ENCODE peak calls at places on chromosomes 16 and 17, in eight cellular contexts. B is activated T-helper 1 cell treated with anti-CD3 and anti-CD28 coated beads, Interleukin-12 subunit alpha, Interleukin-12 subunit beta, Interleukin-2, Interleukin-4 antibody, amounts not matched to agents 30 ng/mL and 10 ng/mL and 1 ng/mL, durations not matched to agents 14 hours and 24 hours and 36 hours; E is posterior cingulate gyrus; S is NCI-H2029; G is dorsolateral prefrontal cortex; K is mesothelial cell of epicardium; F is testis; A is cardiac septum. I is an unnamed sample.

GRCh38 chr17:75313941-75314550 is 24.8 kb upstream of the SLC25A19 start:
- DNase-seq in S (no peak), B (no peak), K (no peak), A (no peak), G (no peak), E (no peak), F (no peak), I (no peak)

GRCh38 chr16:87327798-87328495 is 10.8 kb upstream of the C16orf95 start:
- DNase-seq in B (no peak), S (no peak), K (no peak), E (no peak), F (no peak), A (no peak), G (no peak), I (no peak)

GRCh38 chr17:51640108-51640622 is 379.8 kb downstream of the UTP18 start:
- DNase-seq in E (no peak), B (no peak), S (no peak), G (no peak), K (no peak), F (peak; percentile 23), A (no peak), I (peak; percentile 93)

GRCh38 chr16:85449885-85450245 is 163.3 kb upstream of the GSE1 start:
- DNase-seq in B (no peak), S (no peak), F (no peak), K (no peak), E (no peak), A (no peak), G (no peak), I (no peak)

GRCh38 chr17:2598166-2598565 is 4.7 kb downstream of the PAFAH1B1 start:
- DNase-seq in F (no peak), E (no peak), B (no peak), G (no peak), S (no peak), A (no peak), K (no peak), I (peak; percentile 37)

GRCh38 chr16:30951785-30952184 is 2.9 kb downstream of the ORAI3 start:
- DNase-seq in B (no peak), K (no peak), S (no peak), E (no peak), F (peak; percentile 84), G (no peak), A (no peak), I (no peak)

GRCh38 chr17:19867654-19868395 is at the start of gene ULK2:
- DNase-seq in S (no peak), A (no peak), G (no peak), E (peak; percentile 76), F (peak; percentile 73), K (peak; percentile 74), B (peak; percentile 35), I (peak; percentile 61)

GRCh38 chr16:81429045-81429521 is 15.5 kb upstream of the CMIP start:
- DNase-seq in F (no peak), B (no peak), E (no peak), A (no peak), S (no peak), K (no peak), G (no peak), I (peak; percentile 60)

GRCh38 chr17:76968707-76969597 is 100.7 kb downstream of the MGAT5B start:
- DNase-seq in B (peak; percentile 54), A (no peak), F (peak; percentile 56), E (no peak), K (peak; percentile 71), S (peak; percentile 15), G (no peak), I (peak; percentile 17)

GRCh38 chr17:20156196-20157077 is 147.3 kb downstream of the SPECC1 start:
- DNase-seq in G (no peak), B (peak; percentile 8), S (no peak), K (peak; percentile 63), A (no peak), E (peak; percentile 56), F (peak; percentile 46), I (peak; percentile 84)

GRCh38 chr17:8057691-8058114 is 18.8 kb downstream of the ALOX15B start:
- DNase-seq in S (peak; percentile 15), E (peak; percentile 31), G (peak; percentile 48), A (peak; percentile 64), F (peak; percentile 69), B (peak; percentile 26), K (no peak), I (peak; percentile 94)

GRCh38 chr17:35740216-35740615 is 8.8 kb downstream of the RASL10B start:
- DNase-seq in K (no peak), E (no peak), B (no peak), S (no peak), A (no peak), G (no peak), F (no peak), I (no peak)

GRCh38 chr17:17603178-17603894 is 11.8 kb upstream of the PEMT start:
- DNase-seq in G (no peak), B (no peak), K (no peak), S (peak; percentile 57), F (no peak), A (no peak), E (no peak), I (no peak)

GRCh38 chr16:1997591-1998359 is 8.0 kb downstream of the SYNGR3 start:
- DNase-seq in K (no peak), E (no peak), A (no peak), B (no peak), F (no peak), G (no peak), S (no peak), I (no peak)

GRCh38 chr16:30786936-30787612 is at the start of gene ZNF629:
- DNase-seq in B (no peak), A (peak; percentile 82), G (peak; percentile 66), K (peak; percentile 69), F (peak; percentile 85), S (no peak), E (peak; percentile 77), I (peak; percentile 39)

GRCh38 chr17:78716814-78717393 is 65.2 kb downstream of the CYTH1 start:
- DNase-seq in E (peak; percentile 92), S (peak; percentile 59), A (no peak), B (no peak), K (no peak), G (peak; percentile 97), F (peak; percentile 86), I (peak; percentile 59)

GRCh38 chr16:19008770-19009169 is 25.0 kb downstream of the TMC7 start:
- DNase-seq in G (no peak), F (no peak), B (no peak), K (no peak), A (no peak), S (no peak), E (no peak), I (no peak)

GRCh38 chr16:68839831-68840230 is 3.5 kb upstream of the TANGO6 start:
- DNase-seq in B (no peak), G (no peak), E (no peak), A (no peak), F (no peak), K (no peak), S (no peak), I (no peak)

GRCh38 chr17:18987230-18987610 is 17.3 kb downstream of the FAM83G start:
- DNase-seq in A (no peak), E (no peak), F (no peak), K (no peak), G (no peak), S (no peak), B (no peak), I (no peak)